ENCODE peak calls at places on chromosome 22, in four cellular contexts. L, I, M and A are unnamed samples.

GRCh38 chr22:44084044-44084772 is 60.1 kb downstream of the PARVB start:
- DNase-seq in L (no peak), I (no peak), M (no peak), A (no peak)

GRCh38 chr22:47804281-47804680 is 1041.8 kb downstream of the TBC1D22A start:
- DNase-seq in L (no peak), I (no peak), M (no peak), A (no peak)

GRCh38 chr22:44261861-44262595 is 50.7 kb downstream of the SHISAL1 start:
- DNase-seq in L (no peak), I (no peak), M (no peak), A (no peak)

GRCh38 chr22:22213231-22213630 is 31.4 kb upstream of the VPREB1 start:
- DNase-seq in L (no peak), I (no peak), M (no peak), A (no peak)

GRCh38 chr22:50025993-50026392 is 13.4 kb upstream of the IL17REL start:
- DNase-seq in L (no peak), I (no peak), M (no peak), A (peak)

GRCh38 chr22:48378673-48379072 is 1449.0 kb downstream of the BRD1 start:
- DNase-seq in L (no peak), I (no peak), M (no peak), A (no peak)

GRCh38 chr22:45210577-45211431 is 29.9 kb downstream of the KIAA0930 start:
- DNase-seq in L (no peak), I (peak), M (no peak), A (peak)

GRCh38 chr22:45420011-45420410 is 6.5 kb downstream of the RIBC2 start:
- DNase-seq in L (no peak), I (no peak), M (no peak), A (no peak)